ENCODE peak calls at places on chromosomes 2 and 18, in seven cellular contexts. C, H, D, N, G, V and U are unnamed samples.

GRCh38 chr2:10990561-10991111 is 78.9 kb downstream of the KCNF1 start:
- DNase-seq in C (no peak), H (no peak), D (no peak), N (no peak), G (no peak), V (no peak), U (no peak)

GRCh38 chr2:47198985-47199451 is 43.9 kb upstream of the STPG4 start:
- DNase-seq in C (no peak), H (no peak), D (no peak), N (no peak), G (peak; percentile 100), V (peak; percentile 61), U (no peak)

GRCh38 chr2:86764661-86765307 is 25.9 kb downstream of the CD8A start:
- DNase-seq in C (no peak), H (no peak), D (no peak), N (no peak), G (peak; percentile 49), V (peak; percentile 68), U (no peak)

GRCh38 chr2:220076734-220077133 is 449.3 kb downstream of the SLC4A3 start:
- DNase-seq in C (peak; percentile 14), H (peak; percentile 45), D (no peak), N (peak; percentile 65), G (peak; percentile 42), V (no peak), U (no peak)

GRCh38 chr2:222608081-222608480 is 47.8 kb downstream of the FARSB start:
- DNase-seq in C (no peak), H (no peak), D (no peak), N (no peak), G (no peak), V (no peak), U (no peak)

GRCh38 chr18:35494281-35494825 is 3.4 kb downstream of the INO80C start:
- DNase-seq in C (no peak), H (no peak), D (no peak), N (no peak), G (no peak), V (no peak), U (no peak)

GRCh38 chr18:30632058-30632718 is 410.4 kb downstream of the DSC3 start:
- DNase-seq in C (no peak), H (no peak), D (no peak), N (no peak), G (no peak), V (no peak), U (no peak)

GRCh38 chr18:34767601-34768027 is 57.5 kb downstream of the DTNA start:
- DNase-seq in C (no peak), H (no peak), D (no peak), N (no peak), G (peak; percentile 97), V (no peak), U (no peak)

GRCh38 chr2:229713371-229714079 is 830 bp downstream of the DNER start:
- DNase-seq in C (no peak), H (no peak), D (no peak), N (no peak), G (no peak), V (peak; percentile 27), U (no peak)

GRCh38 chr2:205187731-205188130 is 494.6 kb upstream of the NRP2 start:
- DNase-seq in C (no peak), H (no peak), D (no peak), N (no peak), G (peak; percentile 52), V (no peak), U (no peak)

GRCh38 chr2:102094917-102095316 is 47.6 kb upstream of the IL1R1 start:
- DNase-seq in C (peak; percentile 88), H (no peak), D (no peak), N (no peak), G (peak; percentile 98), V (peak; percentile 73), U (no peak)

GRCh38 chr2:213266421-213266820 is 17.8 kb upstream of the SPAG16 start:
- DNase-seq in C (no peak), H (no peak), D (no peak), N (no peak), G (no peak), V (no peak), U (no peak)

GRCh38 chr2:219684721-219685689 is 57.6 kb downstream of the SLC4A3 start:
- DNase-seq in C (peak; percentile 49), H (peak; percentile 81), D (peak; percentile 74), N (peak; percentile 88), G (peak; percentile 43), V (no peak), U (peak; percentile 78)

GRCh38 chr2:10486601-10487079 is 38.5 kb upstream of the ODC1 start:
- DNase-seq in C (no peak), H (no peak), D (peak; percentile 41), N (no peak), G (no peak), V (no peak), U (no peak)

GRCh38 chr2:178506101-178506500 is 25.8 kb downstream of the PLEKHA3 start:
- DNase-seq in C (no peak), H (no peak), D (no peak), N (no peak), G (no peak), V (no peak), U (no peak)

GRCh38 chr2:86352932-86353345 is 15.5 kb upstream of the REEP1 start:
- DNase-seq in C (no peak), H (no peak), D (peak; percentile 42), N (no peak), G (no peak), V (no peak), U (no peak)

GRCh38 chr2:151007365-151007764 is 254.3 kb downstream of the RBM43 start:
- DNase-seq in C (no peak), H (no peak), D (no peak), N (peak; percentile 96), G (peak; percentile 5), V (no peak), U (no peak)

GRCh38 chr2:122027510-122028217 is 272.2 kb downstream of the TSN start:
- DNase-seq in C (no peak), H (no peak), D (no peak), N (no peak), G (no peak), V (no peak), U (no peak)

GRCh38 chr2:17540813-17541513 is 467 bp downstream of the VSNL1 start:
- DNase-seq in C (no peak), H (no peak), D (no peak), N (no peak), G (no peak), V (no peak), U (no peak)

GRCh38 chr18:13612111-13612997 is 114.0 kb downstream of the FAM210A start:
- DNase-seq in C (no peak), H (no peak), D (no peak), N (no peak), G (no peak), V (no peak), U (no peak)

GRCh38 chr2:94273242-94273641 is 598.0 kb upstream of the TEKT4 start:
- DNase-seq in C (no peak), H (no peak), D (no peak), N (no peak), G (no peak), V (no peak), U (no peak)

DNA sequence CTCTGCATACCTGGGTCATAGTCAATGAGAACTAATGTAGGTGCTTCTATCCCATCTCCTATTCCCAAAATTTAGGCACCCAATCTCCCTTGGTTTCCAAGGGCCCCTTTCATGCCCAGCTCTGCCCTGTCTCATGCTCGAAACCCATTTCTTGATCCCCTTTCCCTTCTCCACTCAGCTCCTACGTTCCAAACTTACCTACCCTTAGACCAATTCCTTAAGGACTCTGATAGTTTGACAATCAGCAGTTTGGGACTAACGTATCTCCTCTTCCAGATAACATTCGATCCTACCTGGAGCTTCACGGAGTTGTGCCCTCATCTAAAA is 141.4 kb upstream of the LGALSL start:
- DNase-seq in C (no peak), H (no peak), D (no peak), N (no peak), G (no peak), V (no peak), U (no peak)
- H3K4me3 ChIP-seq in C (no peak overlapping the region), H (no peak overlapping the region), D (no peak overlapping the region), N (no peak overlapping the region), G (no peak overlapping the region), V (no peak overlapping the region), U (no peak overlapping the region)

DNA sequence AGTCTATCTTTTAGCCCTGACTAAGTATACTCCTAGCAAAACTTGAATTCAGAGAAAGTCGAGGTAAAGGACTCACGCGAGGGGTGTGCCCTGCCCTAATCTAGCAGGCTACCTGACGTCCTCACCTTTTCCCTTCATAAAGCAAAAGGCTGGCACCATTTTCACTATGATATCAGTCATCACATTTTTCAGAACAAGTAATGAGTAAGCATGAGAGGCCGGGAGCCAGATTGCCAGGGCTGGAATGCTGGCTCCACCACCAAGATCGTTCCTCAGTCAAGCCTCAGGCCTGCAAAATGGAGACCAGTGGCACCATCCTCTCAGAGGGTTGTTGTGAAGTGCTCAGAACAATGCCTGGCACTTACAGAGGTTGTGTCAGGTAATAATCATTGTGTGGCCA is 18.7 kb upstream of the NCKAP5 start:
- DNase-seq in C (no peak), H (no peak), D (no peak), N (no peak), G (no peak), V (no peak), U (no peak)
- H3K27ac ChIP-seq in C (no peak overlapping the region), H (no peak overlapping the region), D (no peak overlapping the region), N (no peak overlapping the region), G (no peak overlapping the region), V (no peak overlapping the region), U (no peak overlapping the region)

DNA sequence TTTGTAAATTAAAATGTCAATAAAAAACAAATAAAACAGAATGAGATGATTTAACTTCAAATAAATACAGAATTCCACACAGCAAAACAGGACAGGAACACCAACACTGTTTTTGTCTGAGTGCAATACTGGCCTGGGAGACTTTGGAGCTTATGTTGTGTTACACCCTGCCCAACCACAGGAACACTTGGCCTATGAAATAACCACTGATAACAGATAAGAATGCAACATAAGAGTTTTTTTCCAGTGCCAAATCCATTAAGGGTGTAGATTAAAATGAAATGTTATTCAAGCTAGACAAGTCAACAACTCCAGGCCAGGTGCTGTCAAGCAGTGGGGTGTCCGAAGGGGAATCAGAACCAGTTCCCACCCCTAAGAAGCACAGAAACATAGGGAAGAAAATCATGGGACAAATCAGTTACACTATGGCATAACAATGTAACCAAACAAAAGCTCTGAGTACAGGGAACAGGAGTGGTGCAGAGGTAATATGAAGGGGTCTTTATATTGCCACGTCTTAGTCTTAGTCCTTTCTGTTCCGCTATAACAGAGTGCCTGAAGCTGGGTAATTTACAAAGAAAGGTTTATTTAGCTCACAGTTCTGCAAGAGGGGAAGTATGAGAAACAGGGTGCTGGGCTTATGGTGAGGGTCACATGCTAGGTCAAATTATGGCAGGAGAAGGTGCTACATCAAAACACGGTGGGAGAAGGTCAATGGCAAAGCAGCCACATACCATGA is 3.8 kb downstream of the AFG3L2 start:
- DNase-seq in C (no peak), H (no peak), D (no peak), N (no peak), G (no peak), V (no peak), U (no peak)
- TF ChIP-seq POLR2A in C (no peak), H (no peak), D (no peak), N (no peak), G (no peak), V (no peak), U (no peak)

DNA sequence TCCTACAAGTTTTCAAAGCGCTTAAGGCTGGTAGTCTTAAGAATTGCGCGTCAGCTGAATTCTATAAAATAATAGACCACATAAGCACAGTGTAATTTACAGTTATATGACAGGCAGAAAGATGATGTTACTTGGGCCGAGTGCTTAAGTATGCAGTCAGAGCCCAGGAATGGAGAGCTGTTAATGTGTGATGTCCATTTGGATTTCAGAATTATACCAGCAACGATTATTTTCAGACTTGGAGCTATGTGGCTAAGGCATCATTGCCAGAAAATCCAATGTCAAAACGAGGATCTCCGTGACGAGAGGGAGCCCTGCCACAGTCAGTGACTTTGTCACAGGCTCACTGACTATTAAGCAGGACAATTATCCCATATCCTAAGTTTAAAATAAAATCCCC is 3.4 kb downstream of the KLF7 start:
- DNase-seq in C (no peak), H (no peak), D (no peak), N (no peak), G (no peak), V (no peak), U (no peak)
- H3K4me3 ChIP-seq in C (peak overlapping the region; percentile 90), H (peak overlapping the region; percentile 68), D (no peak overlapping the region), N (no peak overlapping the region), G (peak overlapping the region; percentile 94), V (peak overlapping the region; percentile 53), U (peak overlapping the region; percentile 66)